ENCODE peak calls at places on chromosome 15, in four cellular contexts. O, X, G and A are unnamed samples.

GRCh38 chr15:94493176-94493575 is 261.8 kb downstream of the MCTP2 start:
- DNase-seq in X (no peak), O (no peak), G (peak), A (no peak)

GRCh38 chr15:74238984-74239645 is 3.0 kb downstream of the CCDC33 start:
- DNase-seq in X (no peak), O (no peak), G (no peak), A (no peak)

GRCh38 chr15:93179072-93179471 is 90.1 kb upstream of the RGMA start:
- DNase-seq in G (no peak), O (peak), X (peak), A (peak)

GRCh38 chr15:50628421-50628820 is 58.2 kb downstream of the TRPM7 start:
- DNase-seq in G (no peak), O (no peak), X (no peak), A (no peak)

GRCh38 chr15:79916424-79916823 is 19.6 kb upstream of the MTHFS start:
- DNase-seq in O (no peak), X (no peak), G (no peak), A (no peak)

GRCh38 chr15:31489801-31490646 is 163.4 kb downstream of the KLF13 start:
- DNase-seq in O (peak), X (no peak), G (peak), A (peak)

GRCh38 chr15:41564960-41565502 is 6.0 kb downstream of the TYRO3 start:
- DNase-seq in O (no peak), G (no peak), X (no peak), A (no peak)

GRCh38 chr15:71469393-71469792 is 341.0 kb upstream of the NR2E3 start:
- DNase-seq in O (no peak), G (no peak), X (no peak), A (no peak)

GRCh38 chr15:38871638-38872037 is 307.0 kb upstream of the RASGRP1 start:
- DNase-seq in O (no peak), X (no peak), G (no peak), A (no peak)

GRCh38 chr15:74417230-74417629 is 16.5 kb downstream of the SEMA7A start:
- DNase-seq in O (no peak), X (peak), G (peak), A (no peak)

GRCh38 chr15:98657721-98658120 is 9.4 kb downstream of the IGF1R start:
- DNase-seq in G (peak), O (no peak), X (no peak), A (no peak)

GRCh38 chr15:90959894-90960293 is 5.2 kb downstream of the RCCD1 start:
- DNase-seq in G (no peak), X (peak), O (no peak), A (no peak)

DNA sequence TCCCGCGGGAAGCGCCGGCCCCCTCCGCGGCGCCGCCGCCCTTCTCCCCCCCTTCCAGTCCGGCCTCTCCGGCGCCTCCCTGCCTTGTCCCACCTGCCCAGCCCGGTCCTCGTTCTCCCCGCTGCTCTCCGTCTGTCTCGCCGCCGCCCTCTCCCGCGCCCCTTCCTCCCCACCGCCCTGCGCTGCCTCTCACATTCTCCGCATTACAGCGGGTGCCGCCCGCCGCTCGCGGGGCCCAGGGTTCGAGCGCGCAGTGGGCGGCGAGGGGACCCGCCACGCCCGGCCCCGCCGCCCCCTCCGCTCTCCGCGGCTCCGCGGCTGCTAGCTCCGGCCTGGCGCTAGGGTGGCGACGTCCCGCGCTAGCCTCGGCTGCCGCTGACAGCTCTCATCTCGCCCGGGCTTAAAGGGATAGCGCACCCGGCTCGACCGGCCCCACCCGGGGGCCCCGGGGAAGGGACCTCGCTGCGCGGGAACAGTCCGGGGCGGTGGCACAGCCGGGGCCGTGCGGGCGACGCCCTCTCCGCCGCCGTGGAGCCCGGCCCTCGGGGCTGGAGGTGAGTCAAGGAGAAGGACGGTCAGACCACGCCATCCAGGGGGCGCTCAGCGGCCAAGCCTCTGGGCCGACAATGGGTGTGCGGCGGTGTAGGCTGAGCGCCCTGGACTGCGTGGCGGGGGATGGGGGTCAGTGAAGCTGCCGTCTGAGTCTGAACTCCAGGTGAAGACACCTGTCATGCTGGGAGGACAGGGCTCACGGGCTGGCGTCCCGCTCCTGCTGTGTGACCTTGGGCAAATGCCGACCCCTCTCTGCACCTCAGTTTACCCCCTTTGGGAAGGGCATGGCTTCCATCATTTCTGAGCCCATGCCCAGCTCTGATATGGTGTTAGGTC is 187.4 kb upstream of the LINGO1 start:
- DNase-seq in X (no peak), G (peak), O (no peak), A (peak)
- TF ChIP-seq CTCF in X (peak), G (peak), O (no peak), A (no peak)

GRCh38 chr15:65981837-65982696 is 112.8 kb downstream of the RAB11A start:
- DNase-seq in O (no peak), X (no peak), G (peak), A (peak)
- H3K4me3 ChIP-seq in O (no peak), X (no peak), G (peak), A (no peak)

GRCh38 chr15:77898811-77899730 is 178.4 kb downstream of the TBC1D2B start:
- DNase-seq in O (no peak), X (no peak), G (no peak), A (no peak)

GRCh38 chr15:77904436-77904821 is 173.1 kb downstream of the TBC1D2B start:
- DNase-seq in G (no peak), X (no peak), O (no peak), A (no peak)

GRCh38 chr15:77904901-77905300 is 172.6 kb downstream of the TBC1D2B start:
- DNase-seq in O (no peak), X (no peak), G (no peak), A (no peak)

GRCh38 chr15:77901251-77901881 is 176.1 kb downstream of the TBC1D2B start:
- DNase-seq in O (no peak), X (no peak), G (no peak), A (peak)

DNA sequence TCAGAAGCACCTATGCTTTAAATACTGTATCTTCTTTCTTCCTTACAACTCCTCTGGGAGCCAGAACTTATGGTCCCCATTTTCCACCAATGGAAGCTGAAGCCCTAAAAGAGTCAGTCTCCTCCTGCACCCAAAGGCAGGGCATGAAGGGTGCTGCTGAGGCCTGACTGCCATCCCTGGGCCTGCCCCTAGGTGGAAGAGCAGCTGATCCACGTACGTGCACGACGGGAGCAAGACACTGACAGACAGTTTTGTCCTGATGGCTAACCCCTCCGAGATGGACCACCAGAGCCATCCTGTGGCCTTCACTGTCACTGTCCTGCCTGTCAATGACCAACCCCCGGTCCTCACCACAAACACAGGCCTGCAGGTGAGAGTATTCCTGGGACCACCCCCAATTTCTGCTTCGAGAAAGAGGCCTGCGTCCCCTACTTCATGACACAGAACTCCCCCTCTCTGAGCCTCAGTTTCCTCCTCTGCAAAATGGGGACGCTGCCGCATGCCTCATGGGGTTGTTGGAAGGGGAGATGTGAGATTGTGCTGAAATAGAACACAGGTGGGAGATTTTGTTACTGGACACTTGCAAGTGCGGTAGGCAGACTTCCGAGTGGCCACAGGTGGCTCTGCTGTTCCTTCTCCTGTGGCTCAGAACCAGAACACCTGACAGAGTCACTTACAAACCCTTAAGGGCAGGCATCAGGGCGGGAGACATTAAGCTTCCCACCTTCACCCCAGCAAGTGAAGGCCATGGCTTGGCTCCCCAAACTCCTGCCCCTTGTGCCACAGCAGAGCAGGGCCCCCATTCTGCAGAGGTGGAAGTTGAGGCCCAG is 175.4 kb downstream of the TBC1D2B start:
- DNase-seq in G (no peak), X (no peak), O (no peak), A (no peak)
- TF ChIP-seq CTCF in G (peak), X (no peak), O (no peak), A (no peak)

GRCh38 chr15:83682476-83683162 is 28.7 kb downstream of the ADAMTSL3 start:
- DNase-seq in X (no peak), O (no peak), G (no peak), A (no peak)

DNA sequence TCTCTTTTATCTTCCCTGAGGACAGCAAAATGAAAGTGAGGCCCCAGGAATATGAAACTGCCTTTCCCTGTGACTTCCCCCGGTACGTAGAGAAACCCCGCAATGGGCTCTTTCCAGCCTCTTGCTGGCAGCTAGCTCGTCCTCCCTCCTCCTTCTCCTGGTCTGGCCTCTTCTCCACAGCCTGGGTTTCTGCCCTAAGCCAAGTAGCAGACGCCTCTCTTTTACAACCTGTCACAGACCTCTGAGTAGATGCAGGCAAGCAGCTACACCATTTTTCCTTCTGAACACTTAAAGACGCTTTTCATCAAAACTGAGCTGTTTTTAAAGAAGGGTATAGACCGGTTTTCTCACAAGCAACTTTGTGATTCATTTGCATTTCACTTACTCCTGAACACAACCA is 31.9 kb downstream of the ADAMTSL3 start:
- DNase-seq in O (no peak), G (no peak), X (no peak), A (no peak)
- H3K4me3 ChIP-seq in O (no peak), G (no peak), X (no peak), A (no peak)

GRCh38 chr15:59997070-59997701 is 6.9 kb upstream of the FOXB1 start:
- DNase-seq in X (no peak), O (no peak), G (peak), A (no peak)
- TF ChIP-seq CTCF in X (no peak), O (no peak), G (peak), A (no peak)

GRCh38 chr15:47888721-47889120 is 171.4 kb downstream of the SEMA6D start:
- DNase-seq in G (no peak), O (no peak), X (no peak), A (no peak)

GRCh38 chr15:47885921-47886320 is 168.6 kb downstream of the SEMA6D start:
- DNase-seq in O (no peak), X (no peak), G (peak), A (no peak)

GRCh38 chr15:47887181-47887580 is 169.9 kb downstream of the SEMA6D start:
- DNase-seq in G (no peak), O (no peak), X (no peak), A (no peak)
- H3K4me3 ChIP-seq in G (no peak), O (no peak), X (no peak), A (no peak)

DNA sequence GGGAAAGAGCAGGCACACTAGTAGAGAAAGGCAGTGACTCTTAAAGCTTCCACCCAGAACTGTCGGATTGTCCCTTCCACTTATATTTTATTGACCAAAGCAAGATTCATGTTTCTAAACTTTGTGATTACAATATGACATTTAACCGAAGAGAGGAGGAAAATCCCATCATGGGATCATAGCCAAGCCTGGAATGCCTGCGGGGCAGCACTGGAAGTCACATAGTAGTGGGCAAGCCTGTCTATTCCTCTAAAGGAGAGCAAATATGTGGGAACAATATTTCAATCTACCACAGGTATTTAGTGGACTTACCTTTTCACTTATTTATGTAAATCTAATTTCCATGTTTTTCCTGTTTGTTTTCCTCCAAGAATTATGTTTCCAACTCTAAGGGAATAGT is 3.8 kb upstream of the TMOD3 start:
- DNase-seq in O (no peak), X (no peak), G (no peak), A (no peak)
- TF ChIP-seq CTCF in O (no peak), X (no peak), G (no peak), A (no peak)

GRCh38 chr15:99983894-99984293 is 250.7 kb upstream of the LYSMD4 start:
- DNase-seq in X (no peak), G (no peak), O (no peak), A (no peak)

GRCh38 chr15:99981223-99981647 is 248.0 kb upstream of the LYSMD4 start:
- DNase-seq in O (no peak), X (no peak), G (peak), A (no peak)

GRCh38 chr15:99983171-99983891 is 250.1 kb upstream of the LYSMD4 start:
- DNase-seq in O (no peak), G (no peak), X (no peak), A (no peak)

GRCh38 chr15:99981839-99982658 is 248.8 kb upstream of the LYSMD4 start:
- DNase-seq in X (no peak), O (no peak), G (no peak), A (no peak)

GRCh38 chr15:99982662-99983061 is 249.4 kb upstream of the LYSMD4 start:
- DNase-seq in O (no peak), G (no peak), X (no peak), A (no peak)
- H3K4me3 ChIP-seq in O (no peak), G (no peak), X (no peak), A (no peak)

DNA sequence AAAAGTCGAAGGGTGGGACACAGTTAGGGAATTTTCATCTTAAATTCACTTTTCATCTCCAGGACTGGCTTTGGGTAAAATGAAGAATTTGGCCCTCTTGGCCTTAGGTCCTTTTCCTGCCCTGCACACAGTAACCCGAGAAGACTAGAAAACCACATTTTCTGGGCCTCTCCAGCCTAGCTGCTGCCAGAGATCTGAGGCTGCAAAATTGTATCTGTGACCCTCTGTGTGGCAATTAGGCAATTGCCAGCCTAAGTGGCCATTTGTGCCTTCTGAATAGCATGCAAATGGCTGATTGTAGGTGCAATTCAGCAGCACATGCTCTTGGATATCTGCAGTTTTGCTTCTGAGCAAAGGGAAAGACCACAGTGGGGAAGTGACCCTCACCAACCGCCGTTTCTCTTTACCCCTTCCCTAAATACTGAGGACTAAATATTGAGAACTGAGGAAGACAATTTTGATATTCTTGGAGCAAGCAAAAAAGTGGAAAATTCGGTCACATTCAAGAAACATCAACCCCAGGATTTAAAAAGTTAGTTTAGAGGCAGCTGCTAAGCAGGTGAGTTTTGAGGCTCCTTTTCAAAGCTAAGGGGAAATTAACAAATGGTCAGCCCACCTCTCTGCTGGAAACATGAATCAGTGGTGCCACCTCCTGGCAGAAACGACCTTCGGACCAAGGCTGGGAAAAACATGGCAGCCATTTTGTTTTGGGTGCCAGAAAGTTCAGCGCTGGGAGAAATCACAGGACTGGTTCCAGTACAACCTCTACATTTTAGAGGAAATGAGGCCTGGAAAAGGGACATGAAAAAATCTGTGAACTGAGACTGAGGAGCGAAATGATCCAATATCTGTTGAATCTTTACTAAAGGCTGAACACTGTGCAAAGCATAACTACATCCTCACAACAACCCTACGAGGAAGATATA is 56.6 kb upstream of the PRTG start:
- DNase-seq in X (no peak), G (no peak), O (no peak), A (no peak)
- TF ChIP-seq CTCF in X (peak), G (peak), O (no peak), A (no peak)